ENCODE peak calls at places on chromosomes 6 and 20, in four cellular contexts. One of them, this sample, is unnamed.
A peak's percentile ranks its signal among the peaks of the same experiment; 100 is the strongest.

GRCh38 chr6:25124216-25124615 is 155.0 kb upstream of the CARMIL1 start:
- DNase-seq in CD4-positive, alpha-beta memory T cell: no peak
- DNase-seq in IMR-90: no peak
- DNase-seq in cardiac muscle cell: no peak
- DNase-seq in this sample: no peak

GRCh38 chr20:48189177-48189576 is 403.9 kb upstream of the SULF2 start:
- DNase-seq in CD4-positive, alpha-beta memory T cell: no peak
- DNase-seq in IMR-90: no peak
- DNase-seq in cardiac muscle cell: peak; percentile 61
- DNase-seq in this sample: no peak

GRCh38 chr20:33148040-33148439 is 19.9 kb upstream of the BPIFA2 start:
- DNase-seq in CD4-positive, alpha-beta memory T cell: no peak
- DNase-seq in IMR-90: no peak
- DNase-seq in cardiac muscle cell: no peak
- DNase-seq in this sample: no peak

GRCh38 chr6:53869964-53870363 is 75.2 kb downstream of the LRRC1 start:
- DNase-seq in CD4-positive, alpha-beta memory T cell: no peak
- DNase-seq in IMR-90: no peak
- DNase-seq in cardiac muscle cell: no peak
- DNase-seq in this sample: peak; percentile 18

GRCh38 chr6:135438907-135439535 is 58.5 kb downstream of the AHI1 start:
- DNase-seq in CD4-positive, alpha-beta memory T cell: peak; percentile 15
- DNase-seq in IMR-90: peak; percentile 58
- DNase-seq in cardiac muscle cell: peak; percentile 40
- DNase-seq in this sample: peak; percentile 20

GRCh38 chr20:35618372-35619131 is 2.9 kb downstream of the SPAG4 start:
- DNase-seq in CD4-positive, alpha-beta memory T cell: peak; percentile 23
- DNase-seq in IMR-90: peak; percentile 23
- DNase-seq in cardiac muscle cell: peak; percentile 32
- DNase-seq in this sample: no peak

GRCh38 chr6:133055527-133055966 is 185.6 kb upstream of the EYA4 start:
- DNase-seq in CD4-positive, alpha-beta memory T cell: no peak
- DNase-seq in IMR-90: no peak
- DNase-seq in cardiac muscle cell: no peak
- DNase-seq in this sample: no peak

GRCh38 chr6:19279137-19279747 is 557.9 kb upstream of the ID4 start:
- DNase-seq in CD4-positive, alpha-beta memory T cell: no peak
- DNase-seq in IMR-90: no peak
- DNase-seq in cardiac muscle cell: peak; percentile 52
- DNase-seq in this sample: no peak

GRCh38 chr6:97203343-97203742 is 79.7 kb downstream of the MMS22L start:
- DNase-seq in CD4-positive, alpha-beta memory T cell: no peak
- DNase-seq in IMR-90: peak; percentile 53
- DNase-seq in cardiac muscle cell: peak; percentile 28
- DNase-seq in this sample: peak; percentile 13

GRCh38 chr6:163940705-163941470 is 526.4 kb downstream of the QKI start:
- DNase-seq in CD4-positive, alpha-beta memory T cell: no peak
- DNase-seq in IMR-90: no peak
- DNase-seq in cardiac muscle cell: peak; percentile 42
- DNase-seq in this sample: no peak

GRCh38 chr6:103231185-103231584 is 1628.5 kb downstream of the HACE1 start:
- DNase-seq in CD4-positive, alpha-beta memory T cell: no peak
- DNase-seq in IMR-90: no peak
- DNase-seq in cardiac muscle cell: no peak
- DNase-seq in this sample: no peak

GRCh38 chr6:3251462-3252314 is 7.1 kb upstream of the PSMG4 start:
- DNase-seq in CD4-positive, alpha-beta memory T cell: peak; percentile 77
- DNase-seq in IMR-90: peak; percentile 80
- DNase-seq in cardiac muscle cell: peak; percentile 87
- DNase-seq in this sample: peak; percentile 90

GRCh38 chr6:119022796-119023195 is 55.7 kb downstream of the FAM184A start:
- DNase-seq in CD4-positive, alpha-beta memory T cell: no peak
- DNase-seq in IMR-90: no peak
- DNase-seq in cardiac muscle cell: no peak
- DNase-seq in this sample: no peak

GRCh38 chr6:104957301-104958177 is 632 bp downstream of the LIN28B start:
- DNase-seq in CD4-positive, alpha-beta memory T cell: no peak
- DNase-seq in IMR-90: no peak
- DNase-seq in cardiac muscle cell: no peak
- DNase-seq in this sample: peak; percentile 30

GRCh38 chr20:23445596-23446217 is 6.2 kb downstream of the CSTL1 start:
- DNase-seq in CD4-positive, alpha-beta memory T cell: no peak
- DNase-seq in IMR-90: peak; percentile 83
- DNase-seq in cardiac muscle cell: peak; percentile 55
- DNase-seq in this sample: peak; percentile 22

GRCh38 chr6:57252137-57252536 is 30.0 kb upstream of the RAB23 start:
- DNase-seq in CD4-positive, alpha-beta memory T cell: no peak
- DNase-seq in IMR-90: no peak
- DNase-seq in cardiac muscle cell: no peak
- DNase-seq in this sample: no peak

GRCh38 chr6:11975353-11975977 is 36.6 kb upstream of the HIVEP1 start:
- DNase-seq in CD4-positive, alpha-beta memory T cell: no peak
- DNase-seq in IMR-90: no peak
- DNase-seq in cardiac muscle cell: no peak
- DNase-seq in this sample: no peak

GRCh38 chr20:48897298-48898044 is 24.0 kb upstream of the ARFGEF2 start:
- DNase-seq in CD4-positive, alpha-beta memory T cell: no peak
- DNase-seq in IMR-90: peak; percentile 92
- DNase-seq in cardiac muscle cell: peak; percentile 61
- DNase-seq in this sample: no peak

GRCh38 chr6:141550471-141550870 is 582.3 kb upstream of the GJE1 start:
- DNase-seq in CD4-positive, alpha-beta memory T cell: no peak
- DNase-seq in IMR-90: peak; percentile 29
- DNase-seq in cardiac muscle cell: no peak
- DNase-seq in this sample: no peak

GRCh38 chr20:4802023-4802422 is 80.3 kb downstream of the PRND start:
- DNase-seq in CD4-positive, alpha-beta memory T cell: no peak
- DNase-seq in IMR-90: no peak
- DNase-seq in cardiac muscle cell: no peak
- DNase-seq in this sample: no peak

GRCh38 chr6:149459761-149460160 is 25.1 kb downstream of the ZC3H12D start:
- DNase-seq in CD4-positive, alpha-beta memory T cell: no peak
- DNase-seq in IMR-90: peak; percentile 73
- DNase-seq in cardiac muscle cell: no peak
- DNase-seq in this sample: no peak

GRCh38 chr6:27518881-27519795 is 46.2 kb upstream of the ZNF184 start:
- DNase-seq in CD4-positive, alpha-beta memory T cell: peak; percentile 72
- DNase-seq in IMR-90: peak; percentile 90
- DNase-seq in cardiac muscle cell: peak; percentile 91
- DNase-seq in this sample: peak; percentile 88

GRCh38 chr6:110528051-110528929 is 51.9 kb upstream of the SLC22A16 start:
- DNase-seq in CD4-positive, alpha-beta memory T cell: peak; percentile 61
- DNase-seq in IMR-90: peak; percentile 88
- DNase-seq in cardiac muscle cell: peak; percentile 78
- DNase-seq in this sample: peak; percentile 76

GRCh38 chr6:138099832-138100231 is 7.4 kb downstream of the PERP start:
- DNase-seq in CD4-positive, alpha-beta memory T cell: no peak
- DNase-seq in IMR-90: peak; percentile 84
- DNase-seq in cardiac muscle cell: peak; percentile 38
- DNase-seq in this sample: peak; percentile 34

GRCh38 chr20:48621256-48622078 is 206.3 kb downstream of the PREX1 start:
- DNase-seq in CD4-positive, alpha-beta memory T cell: no peak
- DNase-seq in IMR-90: peak; percentile 4
- DNase-seq in cardiac muscle cell: peak; percentile 7
- DNase-seq in this sample: peak; percentile 42

GRCh38 chr6:24215068-24215467 is 89.1 kb downstream of the NRSN1 start:
- DNase-seq in CD4-positive, alpha-beta memory T cell: no peak
- DNase-seq in IMR-90: no peak
- DNase-seq in cardiac muscle cell: no peak
- DNase-seq in this sample: no peak

GRCh38 chr20:46808565-46808964 is 86.1 kb upstream of the EYA2 start:
- DNase-seq in CD4-positive, alpha-beta memory T cell: no peak
- DNase-seq in IMR-90: no peak
- DNase-seq in cardiac muscle cell: no peak
- DNase-seq in this sample: no peak

GRCh38 chr6:91860951-91861350 is 1274.1 kb upstream of the MAP3K7 start:
- DNase-seq in CD4-positive, alpha-beta memory T cell: no peak
- DNase-seq in IMR-90: peak; percentile 58
- DNase-seq in cardiac muscle cell: peak; percentile 2
- DNase-seq in this sample: no peak

GRCh38 chr6:81241717-81242116 is 510.8 kb downstream of the TENT5A start:
- DNase-seq in CD4-positive, alpha-beta memory T cell: no peak
- DNase-seq in IMR-90: peak; percentile 49
- DNase-seq in cardiac muscle cell: peak; percentile 73
- DNase-seq in this sample: peak; percentile 70

GRCh38 chr20:58883243-58883691 is 30.8 kb downstream of the GNAS start:
- DNase-seq in CD4-positive, alpha-beta memory T cell: no peak
- DNase-seq in IMR-90: no peak
- DNase-seq in cardiac muscle cell: no peak
- DNase-seq in this sample: no peak

GRCh38 chr20:2741463-2741862 is 48.9 kb downstream of the EBF4 start:
- DNase-seq in CD4-positive, alpha-beta memory T cell: peak; percentile 79
- DNase-seq in IMR-90: no peak
- DNase-seq in cardiac muscle cell: no peak
- DNase-seq in this sample: no peak

GRCh38 chr6:158213925-158214674 is 46.0 kb downstream of the GTF2H5 start:
- DNase-seq in CD4-positive, alpha-beta memory T cell: peak; percentile 53
- DNase-seq in IMR-90: peak; percentile 83
- DNase-seq in cardiac muscle cell: peak; percentile 91
- DNase-seq in this sample: peak; percentile 89

GRCh38 chr20:24136659-24137246 is 148.2 kb upstream of the GGTLC1 start:
- DNase-seq in CD4-positive, alpha-beta memory T cell: no peak
- DNase-seq in IMR-90: no peak
- DNase-seq in cardiac muscle cell: no peak
- DNase-seq in this sample: no peak

GRCh38 chr6:37489697-37490336 is 9.9 kb downstream of the CCDC167 start:
- DNase-seq in CD4-positive, alpha-beta memory T cell: peak; percentile 34
- DNase-seq in IMR-90: no peak
- DNase-seq in cardiac muscle cell: no peak
- DNase-seq in this sample: no peak